ENCODE peak calls at places on chromosomes 6 and 20, in nine cellular contexts. F is AG04449, Y is NCI-H2171 treated with DMSO at 0.1 percent for 48 hours, V is LoVo, L is T-helper 17 cell, U is cardiac septum, B is mesendoderm, W is endothelial cell, Q is fibroblast of the conjunctiva. D is an unnamed sample.

GRCh38 chr6:28742668-28743270 is 181.0 kb downstream of the TRIM27 start:
- DNase-seq in B (peak; percentile 97), U (no peak), Y (peak; percentile 47), W (no peak), Q (peak; percentile 51), F (no peak), L (no peak), V (peak; percentile 73), D (peak; percentile 12)

GRCh38 chr20:32780749-32781402 is 18.7 kb downstream of the DNMT3B start:
- DNase-seq in B (peak; percentile 46), V (no peak), Q (no peak), Y (no peak), L (no peak), W (peak; percentile 22), U (no peak), F (no peak), D (no peak)

GRCh38 chr20:43404880-43405279 is 52.8 kb upstream of the SRSF6 start:
- DNase-seq in U (no peak), Y (no peak), Q (no peak), B (peak; percentile 63), L (no peak), V (no peak), W (no peak), F (no peak), D (no peak)

GRCh38 chr6:17354700-17355403 is 38.5 kb upstream of the CAP2 start:
- DNase-seq in B (no peak), W (no peak), Y (no peak), Q (no peak), U (no peak), F (peak; percentile 44), V (peak; percentile 81), L (no peak), D (peak; percentile 30)

GRCh38 chr6:30463651-30464618 is 25.4 kb upstream of the HLA-E start:
- DNase-seq in L (peak; percentile 41), B (no peak), Y (no peak), Q (no peak), W (no peak), F (no peak), U (no peak), V (no peak), D (peak; percentile 29)

GRCh38 chr6:118758942-118759341 is 107.6 kb upstream of the CEP85L start:
- DNase-seq in F (no peak), W (no peak), Y (no peak), V (no peak), B (no peak), U (no peak), Q (no peak), L (no peak), D (no peak)

GRCh38 chr20:41408131-41408789 is 41.6 kb upstream of the EMILIN3 start:
- DNase-seq in B (no peak), F (no peak), U (no peak), W (no peak), Q (no peak), Y (no peak), V (no peak), L (no peak), D (peak; percentile 13)

GRCh38 chr6:40894962-40895799 is 143.8 kb downstream of the UNC5CL start:
- DNase-seq in Y (no peak), B (peak; percentile 88), Q (no peak), F (no peak), L (no peak), V (peak; percentile 24), W (peak; percentile 69), U (no peak), D (peak; percentile 82)

GRCh38 chr6:48426636-48427035 is 315.6 kb upstream of the PTCHD4 start:
- DNase-seq in Q (peak; percentile 70), W (no peak), Y (no peak), B (no peak), V (no peak), L (no peak), U (no peak), F (peak; percentile 38), D (peak; percentile 7)

D was measured in AG08395.